ENCODE peak calls at places on chromosome 11, in five cellular contexts. B is uterus, R is tibial nerve, V is cardiac muscle cell, P is MM.1S. A is an unnamed sample.

GRCh38 chr11:8828580-8829358 is 82.2 kb upstream of the AKIP1 start:
- DNase-seq in P (no peak), B (no peak), R (no peak), V (peak; percentile 61), A (no peak)

GRCh38 chr11:80194625-80195024 is 753.8 kb upstream of the TENM4 start:
- DNase-seq in P (no peak), R (no peak), V (no peak), B (no peak), A (no peak)

GRCh38 chr11:132821027-132821426 is 711.3 kb downstream of the OPCML start:
- DNase-seq in P (no peak), B (no peak), R (no peak), V (no peak), A (no peak)

GRCh38 chr11:36229091-36229490 is 60.1 kb downstream of the COMMD9 start:
- DNase-seq in P (no peak), R (no peak), V (no peak), B (no peak), A (no peak)

GRCh38 chr11:133718831-133719230 is 126.5 kb downstream of the SPATA19 start:
- DNase-seq in R (no peak), P (no peak), B (no peak), V (no peak), A (no peak)

GRCh38 chr11:68033708-68034045 is 3.2 kb downstream of the NDUFS8 start:
- DNase-seq in B (no peak), V (no peak), P (no peak), R (no peak), A (no peak)

GRCh38 chr11:417652-418342 is 3.0 kb upstream of the SIGIRR start:
- DNase-seq in B (no peak), R (no peak), V (no peak), P (no peak), A (no peak)

GRCh38 chr11:576791-577610 is 731 bp downstream of the PHRF1 start:
- DNase-seq in R (no peak), B (no peak), P (no peak), V (no peak), A (no peak)

GRCh38 chr11:20626279-20626678 is 26.9 kb downstream of the SLC6A5 start:
- DNase-seq in P (no peak), V (no peak), R (no peak), B (no peak), A (no peak)

GRCh38 chr11:126007263-126007662 is 55.4 kb downstream of the CDON start:
- DNase-seq in B (peak; percentile 42), P (no peak), V (peak; percentile 37), R (no peak), A (peak; percentile 67)

GRCh38 chr11:2077061-2077802 is 62.0 kb downstream of the IGF2 start:
- DNase-seq in B (no peak), P (no peak), V (peak; percentile 53), R (no peak), A (peak; percentile 93)

GRCh38 chr11:93718057-93718563 is 23.2 kb downstream of the TAF1D start:
- DNase-seq in B (no peak), R (no peak), P (no peak), V (no peak), A (no peak)

GRCh38 chr11:111387318-111387863 is 8.3 kb upstream of the POU2AF1 start:
- DNase-seq in R (no peak), V (no peak), P (no peak), B (no peak), A (no peak)

GRCh38 chr11:126312903-126313460 is 9.1 kb downstream of the DCPS start:
- DNase-seq in R (no peak), V (no peak), P (no peak), B (no peak), A (no peak)

GRCh38 chr11:68146010-68146540 is 24.9 kb upstream of the CHKA start:
- DNase-seq in B (peak; percentile 78), V (no peak), R (peak; percentile 56), P (no peak), A (no peak)

GRCh38 chr11:128678017-128678416 is 15.9 kb upstream of the FLI1 start:
- DNase-seq in P (no peak), V (no peak), B (no peak), R (no peak), A (no peak)

GRCh38 chr11:69086152-69086551 is 37.4 kb downstream of the TPCN2 start:
- DNase-seq in B (peak; percentile 75), V (no peak), R (no peak), P (no peak), A (no peak)

GRCh38 chr11:118641463-118642019 is 34.1 kb downstream of the PHLDB1 start:
- DNase-seq in V (no peak), B (no peak), R (no peak), P (peak; percentile 90), A (peak; percentile 81)

GRCh38 chr11:67493548-67494370 is 10.9 kb downstream of the AIP start:
- DNase-seq in V (no peak), P (no peak), R (no peak), B (no peak), A (no peak)

GRCh38 chr11:36053901-36054300 is 110.0 kb downstream of the LDLRAD3 start:
- DNase-seq in B (no peak), V (peak; percentile 73), P (no peak), R (no peak), A (no peak)

GRCh38 chr11:128483211-128483788 is 104.1 kb downstream of the ETS1 start:
- DNase-seq in V (no peak), P (no peak), R (no peak), B (no peak), A (no peak)

GRCh38 chr11:50174975-50175374 is 142.3 kb downstream of the OR4C45 start:
- DNase-seq in R (no peak), V (no peak), P (no peak), B (no peak), A (no peak)

GRCh38 chr11:120867531-120867930 is 156.4 kb upstream of the TBCEL start:
- DNase-seq in V (no peak), R (no peak), P (no peak), B (no peak), A (peak; percentile 3)

GRCh38 chr11:35487532-35488078 is 37.8 kb downstream of the PAMR1 start:
- DNase-seq in P (no peak), V (peak; percentile 81), R (peak; percentile 29), B (peak; percentile 48), A (peak; percentile 40)

GRCh38 chr11:18332891-18333290 is 10.5 kb downstream of the GTF2H1 start:
- DNase-seq in R (no peak), B (no peak), P (no peak), V (no peak), A (no peak)

GRCh38 chr11:62444271-62444833 is 25.5 kb downstream of the SCGB1A1 start:
- DNase-seq in V (peak; percentile 78), R (peak; percentile 59), B (peak; percentile 82), P (no peak), A (peak; percentile 23)

DNA sequence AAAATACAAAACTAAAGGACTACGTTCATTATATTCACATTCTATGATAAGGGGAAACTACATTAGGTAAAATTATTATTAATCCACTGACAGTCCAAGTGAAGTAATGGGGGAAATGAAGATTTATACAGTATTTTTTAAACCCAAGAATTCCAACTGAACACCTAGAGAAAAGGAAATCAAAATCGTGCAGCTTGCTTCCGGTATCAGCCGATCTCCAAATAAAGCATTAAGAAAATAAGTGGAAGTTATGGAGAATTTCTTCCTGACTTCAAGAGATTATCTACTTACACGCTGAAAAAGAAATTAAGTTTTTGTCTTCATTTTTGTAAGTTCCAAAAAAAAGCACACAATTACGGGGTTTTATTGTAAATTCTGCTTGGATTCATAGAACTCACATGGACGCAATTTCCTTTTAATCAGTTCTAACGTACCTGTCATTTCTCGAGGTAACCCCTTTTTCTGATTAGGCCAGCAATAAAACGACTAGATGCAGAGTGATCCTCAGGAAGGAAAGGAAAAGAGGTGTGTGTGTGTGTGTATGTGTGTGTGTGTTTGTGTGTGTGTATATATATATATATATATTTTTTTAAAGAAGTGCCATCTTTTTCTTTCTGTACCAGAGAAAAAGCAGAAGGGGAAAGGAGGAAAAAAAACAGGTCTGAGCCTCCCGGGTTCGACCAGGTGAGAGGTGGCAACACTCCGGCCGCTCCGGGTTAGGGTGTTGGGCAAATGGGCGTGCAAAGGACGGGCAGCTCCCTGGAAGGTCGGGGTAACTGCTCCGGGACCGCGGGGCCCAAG is 1.1 kb downstream of the ZBTB44 start:
- DNase-seq in B (no peak), P (no peak), R (no peak), V (peak; percentile 3), A (peak; percentile 30)
- H3K4me3 ChIP-seq in B (peak overlapping the region; percentile 86), P (peak overlapping the region; percentile 86), R (peak overlapping the region; percentile 73), V (peak overlapping the region; percentile 95), A (peak overlapping the region; percentile 79)

GRCh38 chr11:63595296-63595695 is 18.9 kb downstream of the PLAAT3 start:
- DNase-seq in R (no peak), V (no peak), B (no peak), P (no peak), A (peak; percentile 54)

GRCh38 chr11:63598556-63598955 is 15.7 kb downstream of the PLAAT3 start:
- DNase-seq in P (no peak), R (no peak), V (no peak), B (no peak), A (no peak)

GRCh38 chr11:63589000-63589399 is 25.2 kb downstream of the PLAAT3 start:
- DNase-seq in R (no peak), V (peak; percentile 50), P (no peak), B (no peak), A (no peak)

GRCh38 chr11:63590024-63590788 is 24.0 kb downstream of the PLAAT3 start:
- DNase-seq in R (no peak), B (no peak), P (no peak), V (no peak), A (no peak)

GRCh38 chr11:63592975-63593395 is 21.2 kb downstream of the PLAAT3 start:
- DNase-seq in R (no peak), P (no peak), V (peak; percentile 59), B (no peak), A (peak; percentile 46)
- TF ChIP-seq CTCF in R (peak; percentile 49), P (peak; percentile 44), V (peak; percentile 71), B (peak; percentile 28), A (peak; percentile 67)

DNA sequence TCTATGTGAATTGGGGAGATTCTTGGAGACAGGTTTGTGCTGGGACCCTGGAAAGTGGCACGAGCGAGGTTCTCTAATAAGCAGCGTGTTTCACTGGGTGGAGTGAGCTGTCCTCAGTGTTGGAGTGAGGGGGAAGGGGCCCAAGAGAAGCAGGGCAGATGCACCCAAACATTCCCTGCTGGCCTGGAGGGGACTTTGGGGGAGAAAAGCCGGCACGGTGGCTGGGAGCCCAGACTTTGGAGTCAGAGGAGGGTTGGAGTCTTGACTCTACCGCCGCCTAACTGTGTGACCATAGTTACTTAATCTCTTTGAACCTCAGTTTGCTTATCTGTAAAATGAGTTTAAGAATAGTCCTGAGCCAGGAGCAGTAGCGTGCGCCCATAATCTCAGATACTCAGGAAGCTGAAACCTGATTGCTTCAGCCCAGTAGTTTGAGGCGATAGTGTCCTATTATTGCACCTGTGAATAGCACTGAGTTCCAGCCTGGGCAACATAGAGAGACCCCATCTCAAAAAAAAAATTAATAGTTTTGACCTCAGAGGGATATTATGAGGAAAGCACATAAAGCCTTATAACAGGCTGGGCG is 614 bp downstream of the NR1H3 start:
- DNase-seq in B (no peak), R (no peak), V (peak; percentile 21), P (no peak), A (no peak)
- H3K4me3 ChIP-seq in B (peak overlapping the region; percentile 23), R (peak overlapping the region; percentile 33), V (no peak overlapping the region), P (no peak overlapping the region), A (no peak overlapping the region)

GRCh38 chr11:131504199-131504949 is 134.0 kb downstream of the NTM start:
- DNase-seq in V (peak; percentile 25), B (no peak), R (no peak), P (no peak), A (peak; percentile 11)
- TF ChIP-seq CTCF in V (peak; percentile 22), B (no peak), R (no peak), P (peak; percentile 23), A (peak; percentile 39)